ENCODE peak calls at places on chromosomes 5 and 9, in four cellular contexts. R is HepG2, J is breast epithelium, X is right lobe of liver. C is an unnamed sample. For H3K4me1, the result is how much of the 10 kb centered on the place peaks cover.

GRCh38 chr9:111974092-111974681 is 77.6 kb downstream of the UGCG start:
- DNase-seq in R (no peak), J (no peak), X (no peak), C (peak)

GRCh38 chr5:135246605-135246922 is 152.5 kb downstream of the MACROH2A1 start:
- DNase-seq in R (no peak), J (no peak), X (no peak), C (no peak)

GRCh38 chr9:121738969-121739368 is 87.5 kb downstream of the DAB2IP start:
- DNase-seq in R (peak), J (no peak), X (no peak), C (no peak)

GRCh38 chr5:3734621-3735020 is 139.0 kb downstream of the IRX1 start:
- DNase-seq in R (no peak), J (no peak), X (no peak), C (no peak)

GRCh38 chr5:177545487-177546261 is 8.7 kb downstream of the FAM193B start:
- DNase-seq in R (no peak), J (no peak), X (no peak), C (no peak)

GRCh38 chr5:172858511-172858989 is 24.5 kb downstream of the ERGIC1 start:
- DNase-seq in R (peak), J (no peak), X (peak), C (no peak)

GRCh38 chr5:163447191-163447590 is 9.8 kb downstream of the CCNG1 start:
- DNase-seq in R (no peak), J (no peak), X (no peak), C (no peak)

GRCh38 chr9:135508211-135508820 is 7.8 kb downstream of the MRPS2 start:
- DNase-seq in R (no peak), J (peak), X (no peak), C (no peak)

GRCh38 chr9:21590058-21590996 is 108.2 kb upstream of the IFNE start:
- DNase-seq in R (no peak), J (no peak), X (no peak), C (no peak)

GRCh38 chr9:121284733-121285451 is 16.9 kb downstream of the GSN start:
- DNase-seq in R (no peak), J (no peak), X (no peak), C (no peak)

DNA sequence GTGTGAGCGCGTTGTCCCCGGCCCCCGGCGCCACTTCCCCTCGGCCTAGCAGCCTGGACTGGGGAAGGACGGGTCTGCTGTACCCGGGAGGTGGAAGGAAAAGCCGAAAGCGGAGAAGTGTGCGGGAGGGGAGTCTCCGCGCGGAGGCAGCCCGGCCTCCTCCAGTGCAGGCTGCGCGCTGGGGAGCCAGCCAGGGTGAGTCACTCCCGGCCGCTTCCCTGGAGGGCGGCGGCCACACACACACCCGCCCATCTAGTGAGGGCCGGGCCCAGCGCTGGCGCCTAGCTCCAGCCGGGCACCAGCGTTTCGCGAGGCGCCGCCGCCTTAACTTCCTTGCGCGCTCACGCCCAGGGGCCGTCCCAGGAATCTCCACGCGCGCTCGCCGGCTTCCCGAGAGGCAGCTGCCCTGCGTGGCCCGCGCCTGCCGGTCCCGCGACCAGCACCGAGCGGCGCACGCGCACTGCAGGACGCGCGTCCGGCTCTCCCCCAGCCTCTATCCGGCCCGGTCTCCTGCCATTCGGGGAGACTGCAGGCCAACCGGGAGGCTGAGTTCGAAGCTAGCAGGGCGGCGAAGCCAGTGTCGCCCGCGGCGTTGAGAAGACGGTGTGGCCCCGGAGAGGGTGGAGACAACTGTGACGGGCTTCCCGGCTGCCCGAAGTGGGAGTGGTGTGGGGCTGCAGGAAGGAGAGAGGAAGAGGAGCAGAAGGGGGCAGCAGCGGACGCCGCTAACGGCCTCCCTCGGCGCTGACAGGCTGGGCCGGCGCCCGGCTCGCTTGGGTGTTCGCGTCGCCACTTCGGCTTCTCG is at the start of gene JAK2:
- DNase-seq in R (peak), J (peak), X (peak), C (peak)
- TF ChIP-seq POLR2A in R (peak), J (peak), X (peak), C (peak)

GRCh38 chr9:79580065-79580464 is 8.3 kb downstream of the TLE4 start:
- DNase-seq in R (no peak), J (no peak), X (no peak), C (no peak)
- H3K4me1 ChIP-seq in R (under half), J (under half), X (under half), C (under half)

GRCh38 chr5:472656-473343 is 29.8 kb downstream of the EXOC3 start:
- DNase-seq in R (peak), J (peak), X (peak), C (peak)
- TF ChIP-seq POLR2A in R (no peak), J (no peak), X (peak), C (peak)

GRCh38 chr5:131280417-131280816 is 16.6 kb downstream of the CDC42SE2 start:
- DNase-seq in R (no peak), J (no peak), X (no peak), C (no peak)

GRCh38 chr5:131277415-131277814 is 13.6 kb downstream of the CDC42SE2 start:
- DNase-seq in R (no peak), J (no peak), X (no peak), C (no peak)

GRCh38 chr5:131275996-131276535 is 12.2 kb downstream of the CDC42SE2 start:
- DNase-seq in R (no peak), J (no peak), X (no peak), C (no peak)

GRCh38 chr5:131279209-131279608 is 15.4 kb downstream of the CDC42SE2 start:
- DNase-seq in R (no peak), J (no peak), X (no peak), C (no peak)

DNA sequence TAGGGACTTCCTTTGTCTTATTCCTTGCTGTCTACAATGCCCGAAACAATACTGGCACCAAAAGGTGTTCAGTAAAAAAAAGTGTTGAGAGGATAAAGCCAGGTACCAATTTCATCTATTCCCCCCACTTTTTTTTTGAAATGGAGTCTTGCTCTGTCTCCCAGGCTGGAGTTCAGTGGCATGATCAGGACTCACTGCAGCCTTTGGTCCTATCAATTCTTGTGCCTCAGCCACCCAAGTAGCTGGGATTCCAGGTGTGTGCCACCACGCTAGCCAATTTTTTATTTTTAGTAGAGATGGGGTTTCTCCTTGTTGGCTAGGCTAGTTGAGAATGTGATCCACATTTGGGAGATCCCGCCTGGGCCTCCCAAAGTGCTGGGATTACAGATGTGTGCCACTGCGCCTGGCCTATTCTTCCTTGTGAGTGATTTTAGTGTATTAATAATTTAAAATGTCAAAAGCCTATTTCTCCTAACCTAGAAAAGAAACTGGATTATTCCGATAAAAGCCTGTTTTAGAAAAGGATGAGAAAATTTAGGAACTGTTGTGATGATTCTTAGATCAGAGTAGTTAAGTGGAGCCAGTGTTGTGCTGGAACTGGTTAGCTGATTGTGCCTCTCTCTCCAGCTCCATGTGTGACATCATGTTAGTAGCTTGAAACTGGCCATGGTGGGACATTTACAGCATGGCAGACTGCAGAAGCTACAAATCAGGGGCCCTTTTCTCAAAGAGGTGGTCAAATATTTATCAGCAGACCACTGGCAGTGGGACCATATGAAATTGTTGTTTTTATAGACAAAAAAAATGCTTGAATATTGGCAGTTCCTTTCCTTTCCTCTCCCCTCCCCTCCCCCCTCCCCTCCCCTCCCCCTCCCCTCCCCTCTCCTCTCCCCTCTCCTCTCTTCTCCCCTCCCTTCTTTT is 14.3 kb downstream of the CDC42SE2 start:
- DNase-seq in R (no peak), J (no peak), X (no peak), C (no peak)
- H3K4me1 ChIP-seq in R (under half), J (under half), X (under half), C (under half)

DNA sequence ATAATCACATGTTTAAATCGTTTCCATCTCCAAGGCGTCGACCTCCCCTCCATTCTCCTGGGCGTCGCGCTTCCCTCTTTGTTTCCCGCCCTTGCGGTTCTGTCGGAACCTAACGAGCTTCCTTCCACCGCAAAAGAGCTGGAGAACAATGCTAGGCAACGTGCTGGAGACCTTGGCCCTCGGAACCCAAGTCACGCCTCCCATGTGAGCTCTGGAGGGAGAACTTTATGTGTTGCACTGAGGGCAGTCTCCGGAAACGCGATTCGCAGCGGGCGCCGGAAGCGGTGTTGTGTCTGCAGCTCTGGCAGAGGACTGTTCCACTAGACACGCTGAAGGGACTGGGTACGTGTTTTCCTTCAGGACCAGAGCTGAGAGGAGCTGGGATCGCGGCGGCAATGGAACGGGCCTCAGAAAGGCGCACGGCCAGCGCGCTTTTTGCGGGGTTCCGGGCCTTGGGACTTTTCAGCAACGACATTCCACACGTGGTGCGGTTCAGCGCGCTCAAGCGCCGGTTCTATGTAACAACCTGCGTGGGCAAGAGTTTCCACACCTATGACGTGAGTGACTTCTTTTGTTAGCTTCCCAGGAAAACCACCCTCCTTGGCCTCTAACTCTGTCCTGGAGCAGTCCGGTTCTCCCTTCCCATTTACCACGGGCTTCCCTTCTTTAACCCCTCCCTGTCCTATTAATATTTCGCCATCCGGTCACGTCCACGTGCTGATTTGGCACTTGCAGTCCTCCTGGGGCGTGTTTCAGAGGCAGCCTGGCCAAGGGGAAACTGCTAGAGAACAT is at the start of gene WDR36:
- DNase-seq in R (peak), J (peak), X (peak), C (peak)
- TF ChIP-seq POLR2A in R (peak), J (no peak), X (peak), C (peak)

GRCh38 chr5:131528682-131529081 is 106.3 kb downstream of the RAPGEF6 start:
- DNase-seq in R (no peak), J (no peak), X (no peak), C (no peak)

GRCh38 chr5:131524431-131524830 is 110.6 kb downstream of the RAPGEF6 start:
- DNase-seq in R (no peak), J (no peak), X (no peak), C (no peak)

GRCh38 chr5:131523500-131524185 is 111.4 kb downstream of the RAPGEF6 start:
- DNase-seq in R (no peak), J (no peak), X (no peak), C (no peak)

GRCh38 chr5:131521252-131521651 is 113.8 kb downstream of the RAPGEF6 start:
- DNase-seq in R (no peak), J (no peak), X (no peak), C (no peak)

DNA sequence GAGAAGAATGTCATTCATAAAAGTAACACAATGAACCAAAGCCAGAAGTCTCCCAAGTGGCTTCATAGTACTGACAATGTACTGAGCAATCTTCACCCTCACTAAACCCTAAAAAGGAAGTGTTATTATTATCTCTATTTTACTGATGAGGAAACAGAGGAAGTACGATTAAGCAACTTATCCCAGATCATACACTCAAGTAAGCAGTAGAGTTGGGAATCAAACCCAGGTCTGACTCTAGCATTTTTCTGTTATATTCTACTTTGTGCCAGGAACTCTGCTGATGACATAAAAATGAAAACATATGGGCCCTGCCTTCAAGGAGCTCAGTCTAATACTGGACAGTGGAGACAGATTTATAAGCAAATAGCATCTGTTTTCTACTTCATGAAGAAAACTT is 109.2 kb downstream of the RAPGEF6 start:
- DNase-seq in R (no peak), J (no peak), X (no peak), C (no peak)
- H3K4me1 ChIP-seq in R (under half), J (under half), X (under half), C (under half)

DNA sequence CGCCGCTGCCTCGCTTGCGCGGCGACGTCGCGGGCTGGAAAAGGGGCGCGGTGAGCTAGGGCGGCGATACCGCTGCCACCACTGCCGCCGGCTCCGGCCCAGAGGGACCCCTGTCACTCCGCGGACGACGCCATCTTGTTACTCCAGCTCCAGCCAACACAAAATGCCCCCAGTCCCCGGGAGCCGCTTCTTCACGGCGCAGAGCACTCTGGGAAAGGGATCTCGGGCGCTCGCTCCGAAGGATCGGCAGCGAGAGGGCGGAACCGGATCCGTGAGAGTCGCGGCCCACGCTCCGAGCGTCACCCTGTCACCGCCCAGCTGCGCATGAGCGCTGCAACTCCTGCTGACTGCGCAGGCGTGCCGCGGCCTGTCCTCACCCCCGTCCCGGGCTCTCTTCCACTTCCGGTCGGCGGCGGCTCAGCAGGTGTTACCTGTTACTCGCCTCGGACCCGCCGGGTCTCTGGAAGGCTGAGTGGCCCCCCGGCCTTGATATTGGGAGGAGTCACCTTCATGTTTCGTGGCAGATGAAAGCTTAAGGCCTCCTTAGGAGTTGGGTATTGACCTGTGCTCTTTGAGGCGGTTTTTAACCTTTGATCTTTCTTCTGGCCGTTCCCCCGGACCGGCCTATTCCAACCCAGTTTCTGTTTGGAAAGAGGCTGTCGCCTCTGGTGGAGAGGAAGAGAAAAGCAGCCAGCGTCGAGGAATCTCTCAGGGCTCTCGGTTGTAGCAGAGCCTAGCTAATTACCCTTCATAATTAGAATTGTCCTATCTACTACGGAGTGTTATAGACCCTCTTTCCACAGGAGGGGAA is at the start of gene CSNK1A1:
- DNase-seq in R (peak), J (peak), X (peak), C (peak)
- TF ChIP-seq POLR2A in R (peak), J (peak), X (peak), C (peak)